ENCODE peak calls at places on chromosomes 2 and 18, in four cellular contexts. Z, R, A and O are unnamed samples. For H3K36me3, the result is how much of the 10 kb centered on the place peaks cover.

GRCh38 chr2:120231974-120232635 is 8.9 kb upstream of the TMEM185B start:
- DNase-seq in A (peak), R (peak), Z (no peak), O (no peak)

GRCh38 chr2:32246911-32247310 is 17.8 kb downstream of the NLRC4 start:
- DNase-seq in R (peak), A (no peak), Z (no peak), O (no peak)

GRCh38 chr2:117956036-117956791 is 57.7 kb downstream of the CCDC93 start:
- DNase-seq in Z (no peak), A (no peak), R (no peak), O (no peak)

GRCh38 chr18:48084041-48084757 is 153.7 kb upstream of the SMAD2 start:
- DNase-seq in Z (no peak), R (no peak), A (no peak), O (no peak)

GRCh38 chr18:8197510-8197909 is 411.7 kb upstream of the RAB12 start:
- DNase-seq in Z (no peak), R (no peak), A (no peak), O (no peak)

GRCh38 chr2:120797421-120798289 is 62.0 kb downstream of the GLI2 start:
- DNase-seq in R (no peak), Z (no peak), A (no peak), O (no peak)

GRCh38 chr2:111118455-111119003 is 2.2 kb upstream of the BCL2L11 start:
- DNase-seq in A (peak), Z (no peak), R (no peak), O (no peak)

GRCh38 chr2:182650704-182651103 is 65.4 kb upstream of the DNAJC10 start:
- DNase-seq in R (no peak), Z (no peak), A (no peak), O (no peak)

GRCh38 chr2:63862802-63863201 is 21.1 kb downstream of the UGP2 start:
- DNase-seq in A (no peak), Z (no peak), R (no peak), O (no peak)

GRCh38 chr2:110206056-110206455 is 1.2 kb upstream of the NPHP1 start:
- DNase-seq in A (peak), Z (no peak), R (no peak), O (no peak)

GRCh38 chr2:143720093-143720664 is 591.0 kb downstream of the ARHGAP15 start:
- DNase-seq in Z (no peak), A (no peak), R (no peak), O (no peak)

GRCh38 chr2:217164008-217164407 is 304.1 kb upstream of the TNP1 start:
- DNase-seq in R (no peak), A (no peak), Z (no peak), O (no peak)

GRCh38 chr2:109279243-109279860 is 150.3 kb downstream of the SH3RF3 start:
- DNase-seq in R (no peak), A (peak), Z (no peak), O (no peak)

GRCh38 chr2:197071213-197071612 is 144.7 kb upstream of the PGAP1 start:
- DNase-seq in A (no peak), Z (no peak), R (no peak), O (no peak)

GRCh38 chr2:52821631-52822030 is 946.0 kb upstream of the CHAC2 start:
- DNase-seq in R (peak), A (no peak), Z (no peak), O (no peak)

GRCh38 chr2:45318675-45319074 is 292.4 kb downstream of the SRBD1 start:
- DNase-seq in A (no peak), Z (no peak), R (no peak), O (no peak)

GRCh38 chr18:37512400-37512799 is 53.2 kb downstream of the CELF4 start:
- DNase-seq in A (no peak), R (no peak), Z (no peak), O (no peak)

GRCh38 chr2:241133436-241133820 is 15.8 kb downstream of the PASK start:
- DNase-seq in R (no peak), A (no peak), Z (no peak), O (no peak)

GRCh38 chr2:42801388-42801787 is 9.0 kb upstream of the HAAO start:
- DNase-seq in Z (no peak), R (no peak), A (no peak), O (no peak)

GRCh38 chr2:231611273-231612198 is 18.9 kb downstream of the TEX44 start:
- DNase-seq in R (peak), Z (peak), A (peak), O (no peak)

GRCh38 chr2:165440367-165440766 is 29.1 kb upstream of the CSRNP3 start:
- DNase-seq in A (no peak), Z (no peak), R (no peak), O (no peak)

GRCh38 chr2:132038179-132038882 is 123.4 kb downstream of the ANKRD30BL start:
- DNase-seq in R (no peak), Z (no peak), A (no peak), O (no peak)

GRCh38 chr2:190530211-190530639 is 4.3 kb downstream of the NEMP2 start:
- DNase-seq in A (peak), Z (no peak), R (no peak), O (no peak)

GRCh38 chr2:217940261-217941220 is 62.3 kb downstream of the TNS1 start:
- DNase-seq in A (peak), R (no peak), Z (no peak), O (peak)

GRCh38 chr18:37710731-37711130 is 145.1 kb upstream of the CELF4 start:
- DNase-seq in A (no peak), Z (no peak), R (no peak), O (no peak)

GRCh38 chr2:213064099-213064498 is 87.3 kb downstream of the IKZF2 start:
- DNase-seq in A (no peak), Z (no peak), R (no peak), O (no peak)

GRCh38 chr2:113218283-113219091 is 44.7 kb downstream of the PSD4 start:
- DNase-seq in R (no peak), A (peak), Z (no peak), O (peak)

GRCh38 chr2:45816273-45816672 is 164.8 kb downstream of the PRKCE start:
- DNase-seq in Z (no peak), A (no peak), R (peak), O (no peak)

GRCh38 chr18:48342125-48342524 is 67.1 kb downstream of the ZBTB7C start:
- DNase-seq in Z (no peak), R (no peak), A (peak), O (no peak)

GRCh38 chr2:26687785-26688184 is 4.7 kb upstream of the KCNK3 start:
- DNase-seq in A (no peak), Z (no peak), R (no peak), O (no peak)

GRCh38 chr2:226077031-226077430 is 677.5 kb downstream of the NYAP2 start:
- DNase-seq in Z (no peak), A (no peak), R (no peak), O (no peak)

GRCh38 chr18:45106331-45106774 is 425.7 kb downstream of the SETBP1 start:
- DNase-seq in Z (no peak), R (no peak), A (no peak), O (no peak)

GRCh38 chr18:36695806-36696205 is 133.0 kb downstream of the TPGS2 start:
- DNase-seq in A (no peak), Z (no peak), R (no peak), O (no peak)

GRCh38 chr2:31136732-31137131 is 1.5 kb downstream of the GALNT14 start:
- DNase-seq in Z (no peak), A (no peak), R (no peak), O (no peak)

GRCh38 chr2:29987141-29987540 is 65.8 kb upstream of the ALK start:
- DNase-seq in R (no peak), Z (no peak), A (no peak), O (no peak)

GRCh38 chr2:219045937-219046550 is 4.7 kb upstream of the CFAP65 start:
- DNase-seq in A (no peak), R (no peak), Z (no peak), O (no peak)

GRCh38 chr2:66547113-66547512 is 112.2 kb downstream of the MEIS1 start:
- DNase-seq in Z (no peak), A (no peak), R (no peak), O (no peak)

GRCh38 chr18:31510319-31510718 is 12.3 kb downstream of the DSG2 start:
- DNase-seq in A (no peak), Z (no peak), R (no peak), O (no peak)

GRCh38 chr18:22434973-22435608 is 17.4 kb upstream of the CTAGE1 start:
- DNase-seq in A (no peak), R (no peak), Z (no peak), O (no peak)

GRCh38 chr2:43884674-43885073 is 45.9 kb downstream of the ABCG8 start:
- DNase-seq in Z (no peak), R (no peak), A (no peak), O (no peak)

GRCh38 chr2:43890855-43891254 is 52.1 kb downstream of the ABCG8 start:
- DNase-seq in Z (no peak), R (no peak), A (no peak), O (no peak)

GRCh38 chr2:43885233-43885632 is 46.5 kb downstream of the ABCG8 start:
- DNase-seq in A (no peak), Z (no peak), R (no peak), O (no peak)

GRCh38 chr2:43887176-43887575 is 48.4 kb downstream of the ABCG8 start:
- DNase-seq in A (no peak), Z (no peak), R (no peak), O (no peak)

GRCh38 chr2:43889416-43889815 is 50.6 kb downstream of the ABCG8 start:
- DNase-seq in Z (no peak), R (no peak), A (no peak), O (no peak)
- H3K36me3 ChIP-seq in Z (half or more), R (half or more), A (half or more), O (half or more)

GRCh38 chr2:233047667-233048066 is 12.5 kb upstream of the INPP5D start:
- DNase-seq in R (no peak), Z (no peak), A (no peak), O (peak)

GRCh38 chr2:233048569-233049193 is 11.5 kb upstream of the INPP5D start:
- DNase-seq in A (no peak), Z (no peak), R (no peak), O (peak)

GRCh38 chr2:233049194-233049761 is 10.9 kb upstream of the INPP5D start:
- DNase-seq in A (no peak), R (no peak), Z (no peak), O (peak)

GRCh38 chr2:233053928-233054774 is 6.0 kb upstream of the INPP5D start:
- DNase-seq in A (peak), R (peak), Z (no peak), O (peak)

DNA sequence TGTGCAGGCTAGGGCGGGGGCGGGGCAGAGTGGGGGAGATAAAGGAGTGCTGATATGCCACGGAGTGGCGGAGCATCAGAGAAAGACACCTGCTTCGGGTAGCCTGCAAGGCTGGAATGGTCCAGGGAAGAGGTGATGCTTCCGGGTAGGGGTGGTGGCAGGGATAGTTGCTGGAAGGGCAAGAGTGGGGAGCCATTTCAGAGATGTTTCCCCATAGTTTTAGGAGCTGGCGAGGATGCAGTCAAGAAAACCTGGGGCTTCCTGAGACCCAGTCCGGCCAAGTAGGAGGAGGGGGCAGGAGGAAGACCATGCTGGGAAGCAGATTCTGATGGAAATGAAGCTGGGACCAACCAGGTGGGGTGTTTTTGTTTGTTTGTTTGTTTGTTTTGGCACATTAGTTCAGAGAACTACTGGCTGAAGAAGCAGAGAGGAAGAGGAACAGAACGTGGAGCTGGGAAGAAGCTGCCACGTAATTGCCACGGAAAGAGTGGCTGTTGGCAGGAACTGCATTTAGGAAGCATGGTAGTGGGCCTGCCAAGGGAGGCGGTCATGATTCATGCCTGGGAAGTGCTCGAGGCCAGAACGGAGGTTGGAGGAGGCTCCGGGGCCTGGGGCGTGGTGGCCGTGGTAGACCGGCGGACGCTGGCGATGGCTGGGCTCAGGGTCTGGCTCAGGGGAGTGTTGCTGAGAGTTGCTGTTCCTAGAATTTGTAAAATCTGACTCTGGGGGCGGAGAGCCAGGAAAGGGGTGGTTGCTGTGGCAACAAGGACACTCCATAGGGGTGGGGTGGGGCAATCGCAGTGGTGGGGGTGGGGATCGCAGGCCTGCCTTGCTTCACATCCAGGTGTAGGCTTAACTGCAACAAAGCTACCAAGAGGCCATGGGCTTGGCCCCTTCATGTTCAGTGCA is 8.6 kb upstream of the INPP5D start:
- DNase-seq in Z (no peak), R (no peak), A (peak), O (peak)
- H3K4me3 ChIP-seq in Z (no peak), R (no peak), A (no peak), O (no peak)

GRCh38 chr2:138364554-138365162 is 136.9 kb upstream of the SPOPL start:
- DNase-seq in R (no peak), A (no peak), Z (no peak), O (no peak)
- H3K27ac ChIP-seq in R (no peak), A (no peak), Z (no peak), O (no peak)

DNA sequence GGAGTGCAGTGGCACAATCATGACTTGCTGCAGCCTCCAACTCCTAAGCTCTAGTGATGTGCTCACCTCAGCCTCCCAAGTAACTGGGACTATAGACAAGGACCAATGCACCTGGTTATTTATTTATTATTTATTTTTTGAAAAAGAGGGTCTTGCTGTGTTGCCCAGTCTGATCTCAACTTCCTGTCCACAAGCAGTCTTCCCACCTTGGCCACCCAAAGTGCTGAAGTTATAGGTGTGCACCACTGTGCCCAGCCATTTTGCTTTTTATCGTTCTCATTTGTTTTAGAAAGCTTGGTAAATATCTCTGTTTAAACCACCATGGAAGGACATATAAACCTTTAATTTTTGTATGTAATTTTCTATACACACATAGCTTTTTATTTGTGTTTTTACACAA is 74.2 kb downstream of the SMCHD1 start:
- DNase-seq in Z (no peak), A (no peak), R (no peak), O (no peak)
- H3K36me3 ChIP-seq in Z (half or more), A (half or more), R (half or more), O (half or more)

GRCh38 chr2:168211664-168212163 is 35.7 kb downstream of the STK39 start:
- DNase-seq in R (no peak), Z (no peak), A (no peak), O (no peak)
- H3K4me3 ChIP-seq in R (no peak), Z (no peak), A (no peak), O (no peak)

GRCh38 chr2:200203381-200203827 is 103.1 kb upstream of the SPATS2L start:
- DNase-seq in A (no peak), Z (no peak), R (no peak), O (no peak)
- H3K27ac ChIP-seq in A (no peak), Z (no peak), R (no peak), O (no peak)